ENCODE peak calls at places on chromosome 11, in four cellular contexts. D is astrocyte of the cerebellum, E is sigmoid colon, A is B cell. K is an unnamed sample.

GRCh38 chr11:74367881-74368280 is 30.4 kb downstream of the PGM2L1 start:
- DNase-seq in D (no peak), A (no peak), E (no peak), K (no peak)

GRCh38 chr11:17649261-17649660 is 70.1 kb upstream of the MYOD1 start:
- DNase-seq in E (no peak), A (no peak), D (no peak), K (no peak)

GRCh38 chr11:107183963-107184362 is 165.7 kb upstream of the GUCY1A2 start:
- DNase-seq in D (no peak), A (no peak), E (no peak), K (no peak)

GRCh38 chr11:87038235-87038960 is 664 bp downstream of the TMEM135 start:
- DNase-seq in D (no peak), E (no peak), A (no peak), K (peak; percentile 20)

GRCh38 chr11:7665473-7666291 is 7.6 kb downstream of the CYB5R2 start:
- DNase-seq in D (no peak), E (peak; percentile 87), A (peak; percentile 83), K (peak; percentile 92)

GRCh38 chr11:64750361-64751054 is 6.6 kb upstream of the RASGRP2 start:
- DNase-seq in A (no peak), D (no peak), E (peak; percentile 63), K (no peak)

GRCh38 chr11:12211331-12212065 is 101.1 kb downstream of the MICAL2 start:
- DNase-seq in D (no peak), E (no peak), A (no peak), K (no peak)

GRCh38 chr11:57885298-57886035 is 123.9 kb downstream of the CTNND1 start:
- DNase-seq in A (no peak), E (no peak), D (no peak), K (no peak)

GRCh38 chr11:86396403-86396802 is 21.7 kb downstream of the CCDC81 start:
- DNase-seq in E (no peak), A (no peak), D (no peak), K (no peak)

GRCh38 chr11:96361778-96362177 is 18.8 kb upstream of the MAML2 start:
- DNase-seq in E (no peak), A (no peak), D (no peak), K (no peak)

GRCh38 chr11:100687630-100688395 is 725 bp downstream of the ARHGAP42 start:
- DNase-seq in D (peak; percentile 76), E (peak; percentile 72), A (peak; percentile 76), K (peak; percentile 65)

GRCh38 chr11:118912742-118913410 is 12.8 kb downstream of the BCL9L start:
- DNase-seq in E (no peak), A (peak; percentile 35), D (no peak), K (no peak)

GRCh38 chr11:118198370-118198769 is 21.9 kb upstream of the SCN2B start:
- DNase-seq in E (peak; percentile 87), D (no peak), A (peak; percentile 71), K (peak; percentile 80)

GRCh38 chr11:121754603-121755002 is 301.8 kb upstream of the SORL1-AS1 start:
- DNase-seq in A (no peak), E (peak; percentile 72), D (no peak), K (no peak)

GRCh38 chr11:60860943-60861342 is 5.2 kb upstream of the PTGDR2 start:
- DNase-seq in A (no peak), E (peak; percentile 42), D (no peak), K (no peak)

GRCh38 chr11:108592591-108593213 is 866 bp downstream of the EXPH5 start:
- DNase-seq in E (no peak), D (no peak), A (peak; percentile 57), K (peak; percentile 55)

GRCh38 chr11:73414977-73415492 is 38.8 kb downstream of the RELT start:
- DNase-seq in A (no peak), D (no peak), E (no peak), K (peak; percentile 36)

GRCh38 chr11:107683807-107684206 is 28.0 kb downstream of the SLN start:
- DNase-seq in D (no peak), A (no peak), E (no peak), K (no peak)

GRCh38 chr11:75307058-75307457 is 44.4 kb downstream of the ARRB1 start:
- DNase-seq in D (no peak), A (no peak), E (no peak), K (no peak)

GRCh38 chr11:112412383-112412782 is 151.7 kb upstream of the PLET1 start:
- DNase-seq in A (no peak), D (no peak), E (no peak), K (no peak)

GRCh38 chr11:12455938-12456337 is 78.6 kb downstream of the PARVA start:
- DNase-seq in E (no peak), A (no peak), D (no peak), K (no peak)

GRCh38 chr11:64007160-64007628 is 21.0 kb downstream of the OTUB1 start:
- DNase-seq in D (no peak), E (no peak), A (peak; percentile 52), K (no peak)

GRCh38 chr11:9158898-9159391 is 67.5 kb upstream of the SCUBE2 start:
- DNase-seq in D (no peak), E (no peak), A (no peak), K (no peak)

GRCh38 chr11:2534131-2534956 is 89.5 kb downstream of the KCNQ1 start:
- DNase-seq in A (no peak), D (no peak), E (peak; percentile 66), K (no peak)

GRCh38 chr11:134338068-134338467 is 6.3 kb downstream of the GLB1L2 start:
- DNase-seq in A (no peak), E (no peak), D (no peak), K (no peak)

GRCh38 chr11:71293961-71294782 is 41.8 kb upstream of the SHANK2 start:
- DNase-seq in A (no peak), E (peak; percentile 25), D (no peak), K (no peak)

GRCh38 chr11:128318856-128319474 is 268.4 kb downstream of the ETS1 start:
- DNase-seq in D (no peak), A (peak; percentile 55), E (no peak), K (peak; percentile 56)

GRCh38 chr11:121039971-121040613 is 16.2 kb downstream of the TBCEL start:
- DNase-seq in E (no peak), A (no peak), D (no peak), K (no peak)

GRCh38 chr11:114162719-114163123 is 103.2 kb downstream of the ZBTB16 start:
- DNase-seq in E (peak; percentile 99), A (no peak), D (peak; percentile 100), K (no peak)

GRCh38 chr11:31442086-31442485 is 67.3 kb downstream of the IMMP1L start:
- DNase-seq in A (no peak), D (no peak), E (no peak), K (no peak)

GRCh38 chr11:61714316-61714715 is 34.1 kb downstream of the DAGLA start:
- DNase-seq in E (no peak), A (no peak), D (no peak), K (no peak)

GRCh38 chr11:34855021-34855753 is 61.0 kb downstream of the APIP start:
- DNase-seq in A (no peak), E (no peak), D (no peak), K (no peak)

GRCh38 chr11:10390375-10390774 is 64.7 kb upstream of the AMPD3 start:
- DNase-seq in D (no peak), A (no peak), E (no peak), K (no peak)

GRCh38 chr11:86183694-86184093 is 60.9 kb upstream of the EED start:
- DNase-seq in D (no peak), E (no peak), A (no peak), K (no peak)

GRCh38 chr11:117734596-117734995 is 62.4 kb downstream of the DSCAML1 start:
- DNase-seq in D (no peak), A (no peak), E (no peak), K (no peak)

GRCh38 chr11:13897606-13898276 is 64.8 kb upstream of the SPON1 start:
- DNase-seq in A (no peak), D (no peak), E (no peak), K (no peak)

GRCh38 chr11:14789879-14790484 is 102.0 kb downstream of the CYP2R1 start:
- DNase-seq in D (peak; percentile 2), E (no peak), A (no peak), K (no peak)

GRCh38 chr11:43708776-43709175 is 28.2 kb downstream of the HSD17B12 start:
- DNase-seq in D (no peak), A (no peak), E (no peak), K (no peak)
- TF ChIP-seq CTCF in D (no peak), A (peak; percentile 23), E (no peak), K (no peak)

DNA sequence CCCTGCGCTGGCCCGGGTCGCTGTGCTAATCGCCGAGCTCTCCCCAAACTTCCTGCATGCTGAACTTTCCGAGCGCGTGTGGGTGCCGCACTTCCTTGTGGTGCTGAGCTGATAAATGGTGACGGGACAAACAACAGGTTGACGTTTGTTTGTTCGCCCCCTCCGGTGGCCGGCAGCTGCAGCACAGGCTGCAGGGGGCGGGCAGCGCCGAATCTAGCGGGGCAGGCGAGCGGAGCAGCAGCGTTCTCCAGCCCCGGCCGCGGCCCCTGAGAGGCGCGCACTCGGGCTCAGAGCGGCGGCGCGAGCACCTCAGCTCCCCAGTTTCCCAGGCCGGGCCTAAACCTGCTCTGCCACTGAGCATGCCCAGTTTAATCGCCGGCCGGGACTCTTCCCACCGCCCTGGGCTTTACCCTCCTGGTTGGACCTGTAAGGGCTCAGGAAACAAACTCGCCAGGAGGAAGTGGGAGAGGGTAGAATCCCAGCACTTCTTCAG is at the start of gene PDGFD:
- DNase-seq in E (peak; percentile 72), A (peak; percentile 20), D (peak; percentile 24), K (peak; percentile 47)
- TF ChIP-seq CTCF in E (no peak), A (no peak), D (peak; percentile 65), K (peak; percentile 18)

DNA sequence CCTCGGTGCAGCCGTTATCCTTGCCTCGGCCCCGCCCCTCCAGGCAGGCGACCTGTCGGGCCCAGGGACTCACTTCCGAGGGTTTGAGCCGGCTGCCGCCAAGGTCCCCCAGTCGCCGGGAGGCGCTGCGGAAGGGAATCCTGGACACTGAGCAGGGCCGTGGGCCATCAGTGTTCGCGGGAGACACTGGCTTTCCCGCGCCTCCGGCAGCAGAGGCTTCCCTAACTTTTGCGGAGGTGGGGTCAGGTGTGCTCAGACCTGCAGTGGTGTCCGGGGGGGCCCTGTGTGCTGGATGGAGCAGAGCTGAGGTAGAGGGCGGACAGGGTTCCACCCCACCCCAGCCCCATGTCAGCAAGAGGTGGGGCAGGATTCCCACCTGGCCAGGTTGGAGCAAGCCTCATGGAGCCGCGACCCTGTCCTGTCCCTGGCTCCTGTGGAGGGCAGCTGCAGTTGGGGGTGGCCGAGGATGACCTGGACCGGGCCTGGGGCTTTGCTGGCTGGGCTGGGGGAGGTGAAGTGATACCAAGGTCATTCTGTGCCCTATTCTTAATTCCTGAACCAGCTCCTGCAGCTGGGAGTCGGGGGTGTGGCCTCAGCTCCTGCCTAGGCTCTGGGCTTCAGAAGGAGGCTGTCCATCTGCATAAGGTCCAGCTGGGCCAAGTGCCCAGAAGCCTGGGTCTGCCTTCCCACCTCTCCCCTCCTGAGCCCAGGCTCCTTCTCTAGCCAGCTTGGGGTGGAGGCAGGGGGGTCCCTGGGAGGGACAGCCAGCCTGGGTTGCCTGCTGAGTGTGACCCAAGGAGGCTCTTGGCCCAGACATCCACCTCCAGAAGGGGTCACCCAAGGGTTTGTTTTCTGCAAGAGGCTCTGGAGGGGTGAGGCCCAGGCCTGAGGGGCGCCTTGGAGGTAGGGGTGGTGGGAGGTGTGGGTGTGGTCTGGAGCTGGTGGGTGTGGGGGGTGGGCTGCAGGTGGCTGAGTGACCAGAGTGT is 8.4 kb downstream of the TSPAN4 start:
- DNase-seq in A (no peak), E (no peak), D (no peak), K (no peak)
- TF ChIP-seq CTCF in A (no peak), E (no peak), D (peak; percentile 6), K (peak; percentile 25)

GRCh38 chr11:5390210-5390609 is 6.6 kb downstream of the OR51M1 start:
- DNase-seq in A (no peak), D (no peak), E (no peak), K (no peak)
- TF ChIP-seq CTCF in A (no peak), D (no peak), E (no peak), K (no peak)

GRCh38 chr11:68968306-68969255 is 12.2 kb downstream of the MRGPRD start:
- DNase-seq in E (peak; percentile 61), A (no peak), D (no peak), K (no peak)
- TF ChIP-seq CTCF in E (no peak), A (no peak), D (no peak), K (no peak)

K was measured in GM10248.